ENCODE peak calls at places on chromosomes 4 and X, in four cellular contexts. A, O, M and H are unnamed samples.

GRCh38 chr4:125390126-125390525 is 75.4 kb downstream of the FAT4 start:
- DNase-seq in M (no peak), A (no peak), O (no peak), H (no peak)

GRCh38 chrX:23745786-23746185 is 2.7 kb upstream of the ACOT9 start:
- DNase-seq in M (no peak), A (no peak), O (no peak), H (no peak)

GRCh38 chr4:145740796-145741195 is 60.9 kb downstream of the C4orf51 start:
- DNase-seq in M (no peak), A (no peak), O (no peak), H (no peak)

GRCh38 chr4:80062527-80062926 is 10.5 kb downstream of the ANTXR2 start:
- DNase-seq in A (no peak), M (no peak), O (no peak), H (no peak)

GRCh38 chr4:1035510-1035909 is 24.1 kb downstream of the FGFRL1 start:
- DNase-seq in A (no peak), M (no peak), O (no peak), H (no peak)

GRCh38 chrX:46502848-46503247 is 42.4 kb downstream of the ZNF674 start:
- DNase-seq in O (no peak), M (no peak), A (no peak), H (no peak)

GRCh38 chr4:95531141-95531540 is 17.6 kb downstream of the UNC5C start:
- DNase-seq in M (no peak), O (no peak), A (no peak), H (no peak)

GRCh38 chrX:153685751-153686676 is 1.7 kb upstream of the SLC6A8 start:
- DNase-seq in A (no peak), M (no peak), O (no peak), H (peak)

GRCh38 chrX:40468033-40468979 is 112.5 kb upstream of the ATP6AP2 start:
- DNase-seq in O (peak), M (peak), A (peak), H (peak)

GRCh38 chrX:36804066-36804465 is 204.1 kb upstream of the FAM47C start:
- DNase-seq in A (no peak), M (no peak), O (no peak), H (no peak)

GRCh38 chr4:136643416-136643815 is 888.9 kb downstream of the PCDH18 start:
- DNase-seq in M (no peak), A (no peak), O (no peak), H (no peak)

GRCh38 chr4:38144029-38144428 is 183.8 kb downstream of the PTTG2 start:
- DNase-seq in M (no peak), A (no peak), O (no peak), H (no peak)

GRCh38 chr4:45241976-45242375 is 515.6 kb upstream of the GNPDA2 start:
- DNase-seq in A (no peak), M (no peak), O (no peak), H (no peak)

GRCh38 chr4:124177647-124178425 is 534.7 kb downstream of the ANKRD50 start:
- DNase-seq in M (peak), A (no peak), O (no peak), H (no peak)

GRCh38 chr4:175215657-175216056 is 297.5 kb downstream of the ADAM29 start:
- DNase-seq in O (no peak), M (no peak), A (no peak), H (no peak)

GRCh38 chr4:139658185-139658584 is 7.4 kb upstream of the MGST2 start:
- DNase-seq in M (no peak), A (no peak), O (no peak), H (no peak)

GRCh38 chr4:173821851-173822250 is 291.8 kb upstream of the HAND2 start:
- DNase-seq in M (no peak), A (no peak), O (no peak), H (no peak)

GRCh38 chrX:55011294-55011693 is 11.1 kb downstream of the APEX2 start:
- DNase-seq in O (no peak), M (no peak), A (no peak), H (no peak)

GRCh38 chrX:110318664-110318968 is 731 bp upstream of the AMMECR1 start:
- DNase-seq in O (no peak), M (no peak), A (no peak), H (no peak)

GRCh38 chr4:83629945-83630684 is 94.2 kb downstream of the GPAT3 start:
- DNase-seq in O (no peak), A (peak), M (peak), H (peak)

GRCh38 chr4:3304831-3305609 is 12.2 kb downstream of the RGS12 start:
- DNase-seq in M (no peak), A (peak), O (peak), H (peak)

GRCh38 chr4:109947918-109948317 is 35.2 kb downstream of the EGF start:
- DNase-seq in M (no peak), A (no peak), O (no peak), H (no peak)

GRCh38 chrX:25534096-25534495 is 518.3 kb upstream of the ARX start:
- DNase-seq in A (no peak), O (no peak), M (no peak), H (no peak)